ENCODE peak calls at places on chromosomes 7 and 10, in five cellular contexts. One of them, this sample, is unnamed.

GRCh38 chr7:92279429-92280031 is 33.8 kb downstream of the ANKIB1 start:
- DNase-seq in A673: peak; percentile 12
- DNase-seq in endodermal cell: no peak
- DNase-seq in AG09309: no peak
- DNase-seq in neural crest cell: no peak
- DNase-seq in this sample: no peak

GRCh38 chr7:69656890-69657289 is 58.6 kb downstream of the AUTS2 start:
- DNase-seq in A673: peak; percentile 51
- DNase-seq in endodermal cell: no peak
- DNase-seq in AG09309: no peak
- DNase-seq in neural crest cell: no peak
- DNase-seq in this sample: no peak

GRCh38 chr10:120184547-120185337 is 272.3 kb upstream of the PLPP4 start:
- DNase-seq in A673: no peak
- DNase-seq in endodermal cell: peak; percentile 59
- DNase-seq in AG09309: no peak
- DNase-seq in neural crest cell: no peak
- DNase-seq in this sample: no peak

GRCh38 chr7:70392282-70392681 is 739.7 kb upstream of the GALNT17 start:
- DNase-seq in A673: no peak
- DNase-seq in endodermal cell: no peak
- DNase-seq in AG09309: no peak
- DNase-seq in neural crest cell: no peak
- DNase-seq in this sample: no peak

GRCh38 chr7:140631006-140631405 is 9.6 kb downstream of the DENND2A start:
- DNase-seq in A673: no peak
- DNase-seq in endodermal cell: no peak
- DNase-seq in AG09309: no peak
- DNase-seq in neural crest cell: no peak
- DNase-seq in this sample: no peak

GRCh38 chr7:112411186-112411795 is 39.0 kb upstream of the IFRD1 start:
- DNase-seq in A673: peak; percentile 47
- DNase-seq in endodermal cell: no peak
- DNase-seq in AG09309: no peak
- DNase-seq in neural crest cell: no peak
- DNase-seq in this sample: peak; percentile 50

GRCh38 chr10:113278664-113279063 is 274.2 kb upstream of the HABP2 start:
- DNase-seq in A673: peak; percentile 36
- DNase-seq in endodermal cell: no peak
- DNase-seq in AG09309: no peak
- DNase-seq in neural crest cell: no peak
- DNase-seq in this sample: no peak

GRCh38 chr7:114922652-114923402 is 933 bp downstream of the MDFIC start:
- DNase-seq in A673: peak; percentile 78
- DNase-seq in endodermal cell: peak; percentile 68
- DNase-seq in AG09309: no peak
- DNase-seq in neural crest cell: peak; percentile 20
- DNase-seq in this sample: no peak

GRCh38 chr7:151876899-151877777 is at the start of gene PRKAG2:
- DNase-seq in A673: peak; percentile 83
- DNase-seq in endodermal cell: peak; percentile 77
- DNase-seq in AG09309: no peak
- DNase-seq in neural crest cell: peak; percentile 31
- DNase-seq in this sample: no peak

GRCh38 chr10:116450861-116451260 is 23.2 kb downstream of the PNLIPRP3 start:
- DNase-seq in A673: no peak
- DNase-seq in endodermal cell: no peak
- DNase-seq in AG09309: no peak
- DNase-seq in neural crest cell: no peak
- DNase-seq in this sample: no peak

GRCh38 chr7:150753826-150754603 is 16.8 kb downstream of the GIMAP5 start:
- DNase-seq in A673: peak; percentile 80
- DNase-seq in endodermal cell: peak; percentile 64
- DNase-seq in AG09309: no peak
- DNase-seq in neural crest cell: peak; percentile 11
- DNase-seq in this sample: no peak
- TF ChIP-seq CTCF in A673: peak; percentile 60
- TF ChIP-seq CTCF in endodermal cell: peak; percentile 73
- TF ChIP-seq CTCF in AG09309: no peak
- TF ChIP-seq CTCF in neural crest cell: peak; percentile 44
- TF ChIP-seq CTCF in this sample: no peak

GRCh38 chr10:31927597-31928530 is 767 bp downstream of the ARHGAP12 start:
- DNase-seq in A673: peak; percentile 81
- DNase-seq in endodermal cell: peak; percentile 88
- DNase-seq in AG09309: no peak
- DNase-seq in neural crest cell: peak; percentile 33
- DNase-seq in this sample: peak; percentile 22
- TF ChIP-seq CTCF in A673: peak; percentile 37
- TF ChIP-seq CTCF in endodermal cell: peak; percentile 66
- TF ChIP-seq CTCF in AG09309: peak; percentile 38
- TF ChIP-seq CTCF in neural crest cell: peak; percentile 47
- TF ChIP-seq CTCF in this sample: peak; percentile 13

GRCh38 chr7:30166841-30167235 is 32.1 kb downstream of the MTURN start:
- DNase-seq in A673: no peak
- DNase-seq in endodermal cell: no peak
- DNase-seq in AG09309: no peak
- DNase-seq in neural crest cell: no peak
- DNase-seq in this sample: no peak

GRCh38 chr7:30170460-30171197 is 35.8 kb downstream of the MTURN start:
- DNase-seq in A673: no peak
- DNase-seq in endodermal cell: no peak
- DNase-seq in AG09309: no peak
- DNase-seq in neural crest cell: no peak
- DNase-seq in this sample: no peak

GRCh38 chr7:30166155-30166840 is 31.5 kb downstream of the MTURN start:
- DNase-seq in A673: no peak
- DNase-seq in endodermal cell: no peak
- DNase-seq in AG09309: no peak
- DNase-seq in neural crest cell: no peak
- DNase-seq in this sample: no peak

GRCh38 chr7:30169585-30169978 is 34.8 kb downstream of the MTURN start:
- DNase-seq in A673: no peak
- DNase-seq in endodermal cell: no peak
- DNase-seq in AG09309: no peak
- DNase-seq in neural crest cell: no peak
- DNase-seq in this sample: no peak

DNA sequence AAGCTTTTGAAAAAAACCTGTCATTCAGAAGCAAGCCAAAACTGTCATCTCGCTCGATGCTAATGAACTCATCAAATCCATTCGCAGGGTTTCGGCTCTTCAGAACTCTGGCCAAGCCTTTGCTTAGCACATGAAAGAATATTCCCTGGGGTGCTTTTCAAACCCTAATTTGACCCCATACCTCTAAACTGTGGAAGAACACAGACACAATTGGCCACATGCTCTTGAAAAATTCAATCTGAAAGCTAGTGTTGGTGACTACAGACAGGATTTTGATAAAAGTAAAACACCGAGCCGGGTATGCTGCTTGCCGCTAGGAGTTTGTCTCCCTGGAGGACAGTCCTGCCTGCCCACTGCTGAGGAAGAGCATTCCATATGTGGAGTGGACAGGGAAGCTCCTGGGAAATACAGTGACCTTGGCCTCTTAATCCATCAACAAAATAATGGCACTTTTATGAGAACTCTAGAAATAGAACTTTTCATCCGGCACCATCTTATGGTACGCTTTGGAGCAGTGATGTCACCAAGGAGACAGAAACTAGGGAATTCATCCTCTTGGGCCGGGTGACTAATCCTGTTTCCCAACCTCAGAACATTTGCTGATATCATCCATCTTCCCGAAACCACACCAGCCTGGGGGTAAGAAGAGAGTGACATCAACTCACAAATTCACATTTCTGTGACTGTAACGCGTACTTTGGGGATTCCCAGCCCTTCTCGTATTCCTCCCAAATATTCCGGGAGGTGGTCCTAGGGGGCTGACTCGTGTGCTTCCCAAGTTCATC is 34.2 kb downstream of the MTURN start:
- DNase-seq in A673: no peak
- DNase-seq in endodermal cell: peak; percentile 68
- DNase-seq in AG09309: peak; percentile 81
- DNase-seq in neural crest cell: no peak
- DNase-seq in this sample: no peak
- TF ChIP-seq CTCF in A673: no peak
- TF ChIP-seq CTCF in endodermal cell: no peak
- TF ChIP-seq CTCF in AG09309: no peak
- TF ChIP-seq CTCF in neural crest cell: no peak
- TF ChIP-seq CTCF in this sample: no peak

GRCh38 chr10:88986549-88987242 is 3.9 kb upstream of the FAS start:
- DNase-seq in A673: peak; percentile 78
- DNase-seq in endodermal cell: no peak
- DNase-seq in AG09309: no peak
- DNase-seq in neural crest cell: no peak
- DNase-seq in this sample: no peak
- TF ChIP-seq CTCF in A673: peak; percentile 88
- TF ChIP-seq CTCF in endodermal cell: peak; percentile 93
- TF ChIP-seq CTCF in AG09309: peak; percentile 68
- TF ChIP-seq CTCF in neural crest cell: peak; percentile 77
- TF ChIP-seq CTCF in this sample: peak; percentile 79

GRCh38 chr10:14562615-14563214 is 212.0 kb downstream of the FAM107B start:
- DNase-seq in A673: no peak
- DNase-seq in endodermal cell: no peak
- DNase-seq in AG09309: no peak
- DNase-seq in neural crest cell: no peak
- DNase-seq in this sample: no peak
- TF ChIP-seq CTCF in A673: no peak
- TF ChIP-seq CTCF in endodermal cell: no peak
- TF ChIP-seq CTCF in AG09309: no peak
- TF ChIP-seq CTCF in neural crest cell: no peak
- TF ChIP-seq CTCF in this sample: no peak

This sample was measured in dorsolateral prefrontal cortex.